ENCODE peak calls at places on chromosomes 16 and 17, in eight cellular contexts. One of them, this sample, is unnamed.
A peak's percentile ranks its signal among the peaks of the same experiment; 100 is the strongest.

GRCh38 chr16:13021996-13022395 is 120.6 kb downstream of the SHISA9 start:
- DNase-seq in T-helper 9 cell: no peak
- DNase-seq in activated naive CD8-positive, alpha-beta T cell treated with anti-CD3 and anti-CD28 coated beads, Interleukin-2, amount 50 U/mL, for 24 hours: no peak
- DNase-seq in heart left ventricle: no peak
- DNase-seq in head of caudate nucleus: no peak
- DNase-seq in cardiac muscle cell: no peak
- DNase-seq in SK-N-SH: no peak
- DNase-seq in MM.1S: no peak
- DNase-seq in this sample: no peak

GRCh38 chr17:70642059-70642458 is 472.7 kb downstream of the KCNJ2 start:
- DNase-seq in SK-N-SH: no peak
- DNase-seq in heart left ventricle: no peak
- DNase-seq in T-helper 9 cell: no peak
- DNase-seq in cardiac muscle cell: no peak
- DNase-seq in MM.1S: no peak
- DNase-seq in head of caudate nucleus: no peak
- DNase-seq in activated naive CD8-positive, alpha-beta T cell treated with anti-CD3 and anti-CD28 coated beads, Interleukin-2, amount 50 U/mL, for 24 hours: no peak
- DNase-seq in this sample: no peak

GRCh38 chr17:50766222-50767023 is 895 bp downstream of the ANKRD40CL start:
- DNase-seq in activated naive CD8-positive, alpha-beta T cell treated with anti-CD3 and anti-CD28 coated beads, Interleukin-2, amount 50 U/mL, for 24 hours: no peak
- DNase-seq in head of caudate nucleus: no peak
- DNase-seq in MM.1S: no peak
- DNase-seq in T-helper 9 cell: no peak
- DNase-seq in cardiac muscle cell: no peak
- DNase-seq in heart left ventricle: no peak
- DNase-seq in SK-N-SH: no peak
- DNase-seq in this sample: no peak

GRCh38 chr17:64491034-64491860 is 5.6 kb downstream of the POLG2 start:
- DNase-seq in cardiac muscle cell: no peak
- DNase-seq in MM.1S: peak; percentile 58
- DNase-seq in head of caudate nucleus: peak; percentile 16
- DNase-seq in SK-N-SH: no peak
- DNase-seq in heart left ventricle: no peak
- DNase-seq in T-helper 9 cell: peak; percentile 45
- DNase-seq in activated naive CD8-positive, alpha-beta T cell treated with anti-CD3 and anti-CD28 coated beads, Interleukin-2, amount 50 U/mL, for 24 hours: peak; percentile 58
- DNase-seq in this sample: peak; percentile 55

GRCh38 chr16:50396770-50397525 is 28.2 kb upstream of the BRD7 start:
- DNase-seq in MM.1S: no peak
- DNase-seq in SK-N-SH: no peak
- DNase-seq in T-helper 9 cell: no peak
- DNase-seq in head of caudate nucleus: no peak
- DNase-seq in activated naive CD8-positive, alpha-beta T cell treated with anti-CD3 and anti-CD28 coated beads, Interleukin-2, amount 50 U/mL, for 24 hours: no peak
- DNase-seq in cardiac muscle cell: no peak
- DNase-seq in heart left ventricle: no peak
- DNase-seq in this sample: no peak

GRCh38 chr17:51500454-51500853 is 240.1 kb downstream of the UTP18 start:
- DNase-seq in MM.1S: no peak
- DNase-seq in SK-N-SH: no peak
- DNase-seq in heart left ventricle: no peak
- DNase-seq in cardiac muscle cell: no peak
- DNase-seq in activated naive CD8-positive, alpha-beta T cell treated with anti-CD3 and anti-CD28 coated beads, Interleukin-2, amount 50 U/mL, for 24 hours: no peak
- DNase-seq in T-helper 9 cell: no peak
- DNase-seq in head of caudate nucleus: no peak
- DNase-seq in this sample: peak; percentile 14

GRCh38 chr16:22267764-22268163 is 29.4 kb upstream of the POLR3E start:
- DNase-seq in MM.1S: no peak
- DNase-seq in SK-N-SH: no peak
- DNase-seq in cardiac muscle cell: no peak
- DNase-seq in activated naive CD8-positive, alpha-beta T cell treated with anti-CD3 and anti-CD28 coated beads, Interleukin-2, amount 50 U/mL, for 24 hours: no peak
- DNase-seq in heart left ventricle: no peak
- DNase-seq in head of caudate nucleus: no peak
- DNase-seq in T-helper 9 cell: no peak
- DNase-seq in this sample: no peak

GRCh38 chr17:76527430-76528111 is 9.9 kb downstream of the CYGB start:
- DNase-seq in cardiac muscle cell: no peak
- DNase-seq in T-helper 9 cell: peak; percentile 36
- DNase-seq in head of caudate nucleus: no peak
- DNase-seq in heart left ventricle: peak; percentile 88
- DNase-seq in activated naive CD8-positive, alpha-beta T cell treated with anti-CD3 and anti-CD28 coated beads, Interleukin-2, amount 50 U/mL, for 24 hours: peak; percentile 41
- DNase-seq in SK-N-SH: peak; percentile 71
- DNase-seq in MM.1S: no peak
- DNase-seq in this sample: peak; percentile 85

GRCh38 chr17:38673714-38674012 is 1.1 kb downstream of the EPOP start:
- DNase-seq in SK-N-SH: peak; percentile 69
- DNase-seq in head of caudate nucleus: no peak
- DNase-seq in heart left ventricle: no peak
- DNase-seq in MM.1S: peak; percentile 17
- DNase-seq in T-helper 9 cell: no peak
- DNase-seq in activated naive CD8-positive, alpha-beta T cell treated with anti-CD3 and anti-CD28 coated beads, Interleukin-2, amount 50 U/mL, for 24 hours: no peak
- DNase-seq in cardiac muscle cell: peak; percentile 51
- DNase-seq in this sample: no peak

GRCh38 chr16:8931864-8932263 is 31.8 kb downstream of the USP7 start:
- DNase-seq in cardiac muscle cell: peak; percentile 81
- DNase-seq in SK-N-SH: no peak
- DNase-seq in activated naive CD8-positive, alpha-beta T cell treated with anti-CD3 and anti-CD28 coated beads, Interleukin-2, amount 50 U/mL, for 24 hours: peak; percentile 55
- DNase-seq in heart left ventricle: no peak
- DNase-seq in T-helper 9 cell: peak; percentile 49
- DNase-seq in head of caudate nucleus: peak; percentile 21
- DNase-seq in MM.1S: peak; percentile 26
- DNase-seq in this sample: no peak

GRCh38 chr17:28416703-28417311 is 10.8 kb upstream of the SLC46A1 start:
- DNase-seq in heart left ventricle: no peak
- DNase-seq in activated naive CD8-positive, alpha-beta T cell treated with anti-CD3 and anti-CD28 coated beads, Interleukin-2, amount 50 U/mL, for 24 hours: peak; percentile 55
- DNase-seq in T-helper 9 cell: peak; percentile 21
- DNase-seq in head of caudate nucleus: peak; percentile 60
- DNase-seq in MM.1S: peak; percentile 57
- DNase-seq in cardiac muscle cell: peak; percentile 81
- DNase-seq in SK-N-SH: peak; percentile 56
- DNase-seq in this sample: peak; percentile 53

GRCh38 chr16:5917436-5917835 is 819.8 kb upstream of the EEF2KMT start:
- DNase-seq in MM.1S: no peak
- DNase-seq in activated naive CD8-positive, alpha-beta T cell treated with anti-CD3 and anti-CD28 coated beads, Interleukin-2, amount 50 U/mL, for 24 hours: no peak
- DNase-seq in SK-N-SH: no peak
- DNase-seq in heart left ventricle: no peak
- DNase-seq in head of caudate nucleus: no peak
- DNase-seq in cardiac muscle cell: no peak
- DNase-seq in T-helper 9 cell: no peak
- DNase-seq in this sample: no peak

GRCh38 chr17:6505425-6506142 is 50.8 kb downstream of the PITPNM3 start:
- DNase-seq in cardiac muscle cell: no peak
- DNase-seq in heart left ventricle: no peak
- DNase-seq in MM.1S: no peak
- DNase-seq in activated naive CD8-positive, alpha-beta T cell treated with anti-CD3 and anti-CD28 coated beads, Interleukin-2, amount 50 U/mL, for 24 hours: no peak
- DNase-seq in SK-N-SH: no peak
- DNase-seq in T-helper 9 cell: no peak
- DNase-seq in head of caudate nucleus: no peak
- DNase-seq in this sample: no peak

GRCh38 chr17:78722101-78722761 is 59.8 kb downstream of the CYTH1 start:
- DNase-seq in head of caudate nucleus: peak; percentile 84
- DNase-seq in T-helper 9 cell: no peak
- DNase-seq in MM.1S: peak; percentile 83
- DNase-seq in cardiac muscle cell: no peak
- DNase-seq in activated naive CD8-positive, alpha-beta T cell treated with anti-CD3 and anti-CD28 coated beads, Interleukin-2, amount 50 U/mL, for 24 hours: no peak
- DNase-seq in heart left ventricle: no peak
- DNase-seq in SK-N-SH: peak; percentile 68
- DNase-seq in this sample: peak; percentile 50

GRCh38 chr16:66687906-66688625 is 8.5 kb downstream of the CMTM4 start:
- DNase-seq in cardiac muscle cell: no peak
- DNase-seq in head of caudate nucleus: no peak
- DNase-seq in heart left ventricle: no peak
- DNase-seq in activated naive CD8-positive, alpha-beta T cell treated with anti-CD3 and anti-CD28 coated beads, Interleukin-2, amount 50 U/mL, for 24 hours: no peak
- DNase-seq in MM.1S: no peak
- DNase-seq in SK-N-SH: no peak
- DNase-seq in T-helper 9 cell: no peak
- DNase-seq in this sample: no peak

GRCh38 chr16:89283449-89283848 is 65.9 kb downstream of the ZNF778 start:
- DNase-seq in T-helper 9 cell: no peak
- DNase-seq in SK-N-SH: no peak
- DNase-seq in MM.1S: no peak
- DNase-seq in heart left ventricle: no peak
- DNase-seq in cardiac muscle cell: no peak
- DNase-seq in head of caudate nucleus: no peak
- DNase-seq in activated naive CD8-positive, alpha-beta T cell treated with anti-CD3 and anti-CD28 coated beads, Interleukin-2, amount 50 U/mL, for 24 hours: no peak
- DNase-seq in this sample: no peak

GRCh38 chr17:82105417-82105881 is 7.4 kb upstream of the FASN start:
- DNase-seq in cardiac muscle cell: no peak
- DNase-seq in activated naive CD8-positive, alpha-beta T cell treated with anti-CD3 and anti-CD28 coated beads, Interleukin-2, amount 50 U/mL, for 24 hours: no peak
- DNase-seq in SK-N-SH: no peak
- DNase-seq in MM.1S: no peak
- DNase-seq in T-helper 9 cell: no peak
- DNase-seq in head of caudate nucleus: no peak
- DNase-seq in heart left ventricle: peak; percentile 64
- DNase-seq in this sample: no peak

GRCh38 chr16:81432899-81433560 is 11.6 kb upstream of the CMIP start:
- DNase-seq in head of caudate nucleus: no peak
- DNase-seq in T-helper 9 cell: no peak
- DNase-seq in SK-N-SH: no peak
- DNase-seq in activated naive CD8-positive, alpha-beta T cell treated with anti-CD3 and anti-CD28 coated beads, Interleukin-2, amount 50 U/mL, for 24 hours: no peak
- DNase-seq in cardiac muscle cell: no peak
- DNase-seq in heart left ventricle: no peak
- DNase-seq in MM.1S: peak; percentile 83
- DNase-seq in this sample: no peak